ENCODE peak calls at places on chromosomes 6 and 20, in nine cellular contexts. Z is neural progenitor cell, X is OCI-LY7, B is HCT116, D is GM23248, E is PC-3, M is MM.1S, Q is SK-N-SH, C is GM23338. Y is an unnamed sample.

GRCh38 chr6:5150676-5151075 is 65.5 kb downstream of the PPP1R3G start:
- DNase-seq in C (no peak), M (no peak), Q (no peak), E (no peak), X (no peak), B (no peak), Z (no peak), D (peak; percentile 36), Y (no peak)

GRCh38 chr6:25980935-25981334 is 18.3 kb downstream of the TRIM38 start:
- DNase-seq in B (no peak), E (no peak), C (peak; percentile 39), Z (peak; percentile 9), Q (no peak), M (no peak), X (no peak), D (no peak), Y (no peak)

GRCh38 chr6:69867075-69867911 is 937 bp downstream of the COL19A1 start:
- DNase-seq in M (peak; percentile 74), E (peak; percentile 5), C (peak; percentile 83), X (peak; percentile 79), Q (peak; percentile 82), D (peak; percentile 66), B (no peak), Z (peak; percentile 90), Y (peak; percentile 84)

GRCh38 chr20:62898970-62899632 is 27.2 kb downstream of the DIDO1 start:
- DNase-seq in C (no peak), B (no peak), M (peak; percentile 42), X (no peak), Z (no peak), D (no peak), E (no peak), Q (no peak), Y (no peak)

GRCh38 chr6:45677381-45677992 is 299.8 kb upstream of the SUPT3H start:
- DNase-seq in E (peak; percentile 53), D (no peak), B (no peak), Q (no peak), C (no peak), X (peak; percentile 89), Z (no peak), M (peak; percentile 72), Y (no peak)

GRCh38 chr6:155993248-155993647 is 537.6 kb upstream of the NOX3 start:
- DNase-seq in X (no peak), C (no peak), Z (no peak), D (no peak), M (no peak), E (no peak), Q (no peak), B (no peak), Y (no peak)

GRCh38 chr6:44537306-44538049 is 150.0 kb downstream of the CDC5L start:
- DNase-seq in Z (no peak), Q (no peak), X (no peak), E (no peak), B (no peak), C (no peak), D (peak; percentile 7), M (no peak), Y (no peak)

GRCh38 chr6:137218473-137218916 is 690 bp downstream of the IFNGR1 start:
- DNase-seq in Q (peak; percentile 35), E (peak; percentile 60), Z (peak; percentile 18), B (no peak), C (peak; percentile 24), D (peak; percentile 90), X (peak; percentile 51), M (peak; percentile 51), Y (peak; percentile 56)

GRCh38 chr6:139376054-139376355 is 1.6 kb upstream of the CITED2 start:
- DNase-seq in D (no peak), E (peak; percentile 12), Z (no peak), Q (no peak), B (no peak), C (no peak), M (peak; percentile 35), X (no peak), Y (peak; percentile 49)

DNA sequence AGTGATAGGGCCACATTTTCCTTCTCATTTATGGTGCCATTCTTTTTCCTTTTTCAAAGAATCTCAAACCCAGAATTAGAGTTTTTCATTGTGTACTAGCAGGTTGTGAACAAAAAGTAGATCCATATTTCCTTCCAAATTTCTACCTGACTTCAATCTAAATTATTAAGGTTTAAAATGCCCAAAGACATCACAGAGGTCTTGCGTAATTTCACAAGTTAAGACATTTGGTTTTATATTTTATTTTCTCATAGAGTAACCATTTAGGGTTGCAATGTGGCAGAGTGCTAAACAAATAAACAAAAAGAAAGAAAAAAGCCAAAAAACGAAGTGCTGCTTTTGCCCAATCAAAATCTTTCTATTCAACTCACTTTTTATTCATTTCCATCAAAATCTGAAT is 49.4 kb upstream of the MBOAT1 start:
- DNase-seq in C (no peak), M (no peak), Z (no peak), Q (no peak), X (no peak), E (no peak), B (no peak), D (no peak), Y (no peak)
- H3K4me3 ChIP-seq in C (no peak overlapping the region), M (no peak overlapping the region), Z (no peak overlapping the region), Q (no peak overlapping the region), X (no peak overlapping the region), E (no peak overlapping the region), B (no peak overlapping the region), D (no peak overlapping the region), Y (no peak overlapping the region)

DNA sequence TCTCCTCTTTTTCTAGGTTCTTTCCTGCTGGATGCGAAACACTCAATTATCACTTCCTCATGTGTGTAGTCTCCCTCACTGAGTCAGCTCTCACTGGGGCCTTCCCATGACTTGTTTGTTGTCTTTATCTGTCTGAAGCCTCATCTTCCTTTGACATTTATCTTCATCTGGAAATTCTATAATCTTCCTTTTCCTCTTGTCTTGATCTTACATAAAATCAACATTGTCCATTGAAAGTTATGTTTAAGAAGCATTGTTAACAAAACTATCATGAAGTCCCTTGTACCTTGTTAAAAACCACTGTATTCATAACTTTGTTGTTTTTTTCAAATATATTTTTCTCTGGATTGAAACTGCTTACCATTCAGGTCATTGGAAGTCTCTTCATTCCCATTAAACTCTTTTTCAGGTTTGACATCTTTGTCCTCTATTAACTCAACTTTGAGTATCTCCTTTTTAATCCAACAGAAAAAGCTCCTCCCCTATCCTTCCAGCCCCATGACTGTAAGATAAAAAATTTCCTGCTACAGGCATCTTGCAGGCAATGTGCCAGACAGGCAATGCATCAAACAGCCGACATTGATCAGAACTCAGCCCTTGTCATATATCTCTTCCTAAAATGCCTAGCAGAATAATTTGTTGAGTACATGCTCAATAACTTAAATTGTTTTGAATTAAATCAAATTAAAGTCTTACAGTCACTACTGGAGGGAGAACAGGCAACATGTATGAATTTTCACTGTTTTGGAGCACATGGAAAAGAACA is 34.8 kb downstream of the MYLIP start:
- DNase-seq in Z (no peak), M (no peak), Q (no peak), C (no peak), E (peak; percentile 37), B (no peak), D (no peak), X (no peak), Y (no peak)
- TF ChIP-seq EZH2phosphoT487 in Z (no peak), M (no peak), Q (no peak), C (no peak), E (no peak), B (no peak), D (no peak), X (no peak), Y (no peak)

GRCh38 chr20:48789781-48790544 is 37.8 kb downstream of the PREX1 start:
- DNase-seq in E (no peak), M (no peak), Q (no peak), Z (no peak), C (no peak), X (no peak), D (no peak), B (no peak), Y (no peak)

GRCh38 chr20:48787861-48788375 is 39.9 kb downstream of the PREX1 start:
- DNase-seq in E (peak; percentile 41), M (no peak), Z (no peak), D (peak; percentile 83), C (no peak), Q (no peak), X (peak; percentile 32), B (no peak), Y (no peak)

GRCh38 chr20:48788486-48789072 is 39.2 kb downstream of the PREX1 start:
- DNase-seq in B (no peak), Z (no peak), X (peak; percentile 85), D (no peak), C (no peak), M (no peak), E (no peak), Q (no peak), Y (no peak)

GRCh38 chr20:48791014-48791413 is 36.8 kb downstream of the PREX1 start:
- DNase-seq in D (peak; percentile 24), X (peak; percentile 28), B (no peak), Z (no peak), E (peak; percentile 53), Q (peak; percentile 35), C (no peak), M (no peak), Y (no peak)

DNA sequence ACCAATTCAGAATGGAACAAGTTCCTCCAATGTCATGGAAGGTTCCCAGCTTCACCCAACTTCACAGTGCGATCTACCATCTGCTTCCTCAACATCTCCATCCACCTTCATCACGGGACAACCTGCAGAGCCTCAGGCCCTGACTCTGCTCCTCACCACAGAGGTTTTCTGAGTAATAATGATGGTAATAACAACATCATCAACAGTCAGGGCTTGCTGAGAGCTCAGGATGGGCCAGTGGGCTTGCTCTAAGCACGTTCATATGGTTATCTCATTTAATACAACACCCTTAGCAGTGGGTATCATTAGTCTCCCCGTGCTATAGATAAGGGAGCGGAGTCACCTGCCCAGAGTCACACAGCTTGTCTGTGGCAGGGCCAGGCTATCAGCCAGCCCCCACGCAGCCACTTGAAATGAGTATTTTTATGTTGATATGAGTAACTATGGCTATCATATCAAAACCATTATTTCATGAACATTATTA is 38.6 kb downstream of the PREX1 start:
- DNase-seq in M (no peak), Z (no peak), D (no peak), X (no peak), Q (no peak), B (no peak), C (no peak), E (no peak), Y (no peak)
- H3K4me3 ChIP-seq in M (no peak overlapping the region), Z (no peak overlapping the region), D (no peak overlapping the region), X (no peak overlapping the region), Q (no peak overlapping the region), B (no peak overlapping the region), C (no peak overlapping the region), E (no peak overlapping the region), Y (no peak overlapping the region)

DNA sequence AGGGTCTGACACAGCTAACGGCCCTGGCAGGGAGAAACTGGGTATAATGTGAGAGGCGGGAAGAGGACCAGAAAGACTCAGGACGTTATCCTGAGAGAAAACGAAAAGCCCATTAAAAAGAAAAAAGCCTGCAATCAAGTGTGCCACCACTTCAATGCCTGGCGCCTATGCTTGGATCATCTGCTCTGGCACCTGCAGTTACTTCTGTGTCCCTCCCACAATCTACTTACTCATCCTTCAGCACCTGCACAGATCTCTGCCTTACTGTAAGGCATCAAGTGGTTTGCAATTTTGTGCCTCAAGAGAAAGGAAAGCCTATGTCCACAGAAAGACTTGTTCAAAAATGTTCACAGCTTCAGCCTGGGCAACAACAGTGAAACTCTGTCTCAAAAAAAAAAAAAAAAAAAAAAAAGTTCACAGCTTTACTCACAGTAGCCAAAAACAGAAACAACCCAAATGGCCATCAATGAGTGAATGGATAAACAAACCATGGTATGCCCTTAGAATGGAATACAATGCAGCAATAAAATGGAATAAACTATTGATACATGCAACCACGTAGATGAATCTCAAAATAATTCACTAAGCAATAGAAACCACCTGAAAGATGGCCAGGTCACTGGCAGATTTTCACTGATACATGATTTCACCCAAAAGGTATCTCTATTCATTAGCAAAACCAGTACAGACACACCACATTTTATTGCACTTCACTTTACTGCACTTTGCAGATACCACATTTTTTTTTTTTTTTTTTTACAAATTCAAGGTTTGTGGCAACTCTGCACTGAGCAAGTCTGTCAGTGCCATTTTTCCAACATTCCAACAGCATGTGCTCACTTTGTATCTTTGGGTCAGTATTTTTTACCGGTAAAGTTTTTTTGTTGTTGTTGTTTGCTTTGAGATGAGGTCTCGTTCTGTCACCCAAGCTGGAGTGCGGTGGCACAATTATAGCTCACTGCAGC is 48.6 kb downstream of the ABHD12 start:
- DNase-seq in D (peak; percentile 28), Z (no peak), C (peak; percentile 32), X (no peak), B (no peak), M (peak; percentile 80), E (peak; percentile 22), Q (no peak), Y (no peak)
- TF ChIP-seq EZH2phosphoT487 in D (no peak), Z (no peak), C (no peak), X (no peak), B (no peak), M (no peak), E (no peak), Q (no peak), Y (no peak)